ENCODE peak calls at places on chromosomes 4 and X, in nine cellular contexts. M is mammary epithelial cell, A is iris pigment epithelial cell, P is GM04504, R is HCEC 1CT, U is hypothalamus, B is psoas muscle, S is NCI-H1694 treated with DMSO at 0.1 percent for 48 hours, T is head of caudate nucleus. F is an unnamed sample.

GRCh38 chr4:159434496-159435241 is 331.8 kb downstream of the RAPGEF2 start:
- DNase-seq in R (peak; percentile 8), U (no peak), M (peak; percentile 78), B (no peak), P (peak; percentile 31), A (peak; percentile 66), T (no peak), S (no peak), F (no peak)

GRCh38 chr4:8920289-8920965 is 48.8 kb upstream of the HMX1 start:
- DNase-seq in R (no peak), S (no peak), A (no peak), M (no peak), B (no peak), U (no peak), P (no peak), T (no peak), F (no peak)

GRCh38 chr4:26839534-26839951 is 21.1 kb upstream of the STIM2 start:
- DNase-seq in P (no peak), T (peak; percentile 17), A (no peak), B (no peak), R (no peak), M (peak; percentile 71), U (no peak), S (peak; percentile 83), F (peak; percentile 80)

GRCh38 chr4:67680568-67681222 is 20.3 kb downstream of the UBA6 start:
- DNase-seq in U (no peak), A (peak; percentile 89), B (no peak), M (peak; percentile 90), T (no peak), R (peak; percentile 67), P (no peak), S (no peak), F (no peak)

GRCh38 chr4:127210877-127211276 is 421.9 kb upstream of the INTU start:
- DNase-seq in S (no peak), R (no peak), U (no peak), T (no peak), B (no peak), M (no peak), P (no peak), A (no peak), F (peak; percentile 41)

GRCh38 chr4:55125763-55126541 is 557 bp upstream of the KDR start:
- DNase-seq in S (no peak), U (no peak), T (peak; percentile 18), M (peak; percentile 19), R (no peak), A (no peak), B (peak; percentile 65), P (no peak), F (no peak)

GRCh38 chr4:27278615-27279014 is 418.0 kb downstream of the STIM2 start:
- DNase-seq in B (no peak), T (no peak), P (no peak), R (no peak), A (peak; percentile 9), M (peak; percentile 2), S (no peak), U (no peak), F (no peak)

GRCh38 chrX:83278988-83279387 is 229.1 kb upstream of the POU3F4 start:
- DNase-seq in R (no peak), M (no peak), S (no peak), A (no peak), P (no peak), B (no peak), U (no peak), T (no peak), F (no peak)

GRCh38 chrX:15299945-15300851 is 15.2 kb downstream of the ASB11 start:
- DNase-seq in M (no peak), R (peak; percentile 15), P (no peak), T (no peak), B (no peak), S (peak; percentile 3), A (peak; percentile 18), U (no peak), F (peak; percentile 1)

GRCh38 chrX:111728096-111728495 is 47.1 kb downstream of the ALG13 start:
- DNase-seq in R (peak; percentile 1), P (no peak), U (no peak), T (no peak), S (no peak), B (no peak), M (no peak), A (no peak), F (no peak)

GRCh38 chr4:134708616-134709015 is 507.0 kb upstream of the PABPC4L start:
- DNase-seq in R (no peak), B (no peak), P (no peak), T (no peak), S (no peak), M (no peak), A (no peak), U (no peak), F (no peak)

GRCh38 chr4:114384629-114385028 is 214.0 kb upstream of the UGT8 start:
- DNase-seq in T (peak; percentile 30), M (no peak), A (peak; percentile 59), B (no peak), R (peak; percentile 39), P (no peak), S (peak; percentile 39), U (no peak), F (peak; percentile 37)

GRCh38 chr4:124061413-124061812 is 651.1 kb downstream of the ANKRD50 start:
- DNase-seq in S (no peak), R (peak; percentile 31), T (no peak), P (peak; percentile 28), A (peak; percentile 84), U (no peak), M (peak; percentile 52), B (no peak), F (no peak)

GRCh38 chrX:122091571-122091970 is 1044.2 kb downstream of the GLUD2 start:
- DNase-seq in M (peak; percentile 62), P (no peak), S (no peak), R (no peak), A (no peak), T (no peak), U (no peak), B (no peak), F (no peak)

GRCh38 chr4:8844976-8845690 is 26.5 kb downstream of the HMX1 start:
- DNase-seq in U (no peak), P (no peak), B (peak; percentile 32), M (no peak), R (no peak), T (no peak), A (no peak), S (no peak), F (no peak)

GRCh38 chrX:48890934-48891401 is 6.6 kb downstream of the TIMM17B start:
- DNase-seq in P (no peak), R (no peak), T (peak; percentile 19), B (peak; percentile 61), M (no peak), U (no peak), A (no peak), S (no peak), F (no peak)

GRCh38 chrX:39509157-39509556 is 588.6 kb downstream of the BCOR start:
- DNase-seq in B (no peak), M (no peak), R (no peak), A (no peak), P (no peak), T (no peak), S (no peak), U (no peak), F (no peak)